ENCODE peak calls at places on chromosomes 12 and 14, in seven cellular contexts. Q is ELR, H is pulmonary artery endothelial cell, C is GM23338, S is dermis microvascular lymphatic vessel endothelial cell, J is A549, P is non-pigmented ciliary epithelial cell. K is an unnamed sample.

GRCh38 chr14:105851716-105852377 is 325.5 kb downstream of the TMEM121 start:
- DNase-seq in H (no peak), C (no peak), P (no peak), J (no peak), Q (no peak), S (no peak), K (no peak)

GRCh38 chr12:26100966-26101744 is 23.7 kb downstream of the BHLHE41 start:
- DNase-seq in C (no peak), Q (no peak), J (no peak), H (no peak), P (no peak), S (peak), K (no peak)

GRCh38 chr14:100658514-100658886 is 68.2 kb upstream of the DLK1 start:
- DNase-seq in C (no peak), P (no peak), Q (no peak), S (no peak), H (no peak), J (no peak), K (no peak)

GRCh38 chr12:115294443-115295133 is 610.6 kb upstream of the TBX3 start:
- DNase-seq in Q (no peak), C (no peak), S (no peak), P (no peak), H (no peak), J (no peak), K (no peak)

GRCh38 chr12:81991868-81992267 is 232.7 kb upstream of the PPFIA2 start:
- DNase-seq in H (no peak), S (no peak), C (no peak), P (no peak), Q (no peak), J (no peak), K (no peak)

GRCh38 chr12:121273364-121273896 is 23.1 kb downstream of the CAMKK2 start:
- DNase-seq in C (no peak), S (no peak), J (no peak), H (no peak), P (no peak), Q (no peak), K (no peak)

GRCh38 chr12:131101703-131102492 is 148.2 kb downstream of the ADGRD1 start:
- DNase-seq in S (no peak), C (no peak), J (no peak), P (no peak), H (no peak), Q (no peak), K (peak)

GRCh38 chr14:69685716-69686115 is 74.3 kb downstream of the SUSD6 start:
- DNase-seq in P (no peak), Q (no peak), H (no peak), S (no peak), J (no peak), C (no peak), K (no peak)

GRCh38 chr12:46153267-46153872 is 115.5 kb downstream of the SLC38A1 start:
- DNase-seq in S (peak), H (no peak), C (peak), J (peak), Q (peak), P (no peak), K (no peak)

GRCh38 chr12:123532808-123533649 is 490 bp downstream of the RILPL1 start:
- DNase-seq in H (no peak), S (peak), Q (peak), P (no peak), C (peak), J (peak), K (no peak)

GRCh38 chr12:88914967-88915366 is 334.7 kb upstream of the KITLG start:
- DNase-seq in J (no peak), S (no peak), P (no peak), H (no peak), C (no peak), Q (no peak), K (no peak)

GRCh38 chr12:1531160-1531653 is 63.2 kb downstream of the FBXL14 start:
- DNase-seq in P (no peak), S (no peak), H (no peak), C (peak), Q (no peak), J (no peak), K (peak)

GRCh38 chr12:51118706-51119105 is 35.3 kb upstream of the CSRNP2 start:
- DNase-seq in Q (peak), P (peak), C (no peak), S (no peak), J (no peak), H (no peak), K (no peak)

GRCh38 chr14:31159682-31160296 is 47.8 kb downstream of the HECTD1 start:
- DNase-seq in J (no peak), C (no peak), P (no peak), H (no peak), S (no peak), Q (peak), K (no peak)

GRCh38 chr12:2439332-2440100 is 355.3 kb upstream of the FKBP4 start:
- DNase-seq in H (no peak), S (no peak), C (no peak), Q (no peak), P (no peak), J (no peak), K (no peak)

GRCh38 chr14:64095620-64096019 is 198.6 kb downstream of the ESR2 start:
- DNase-seq in J (no peak), S (no peak), H (no peak), P (peak), Q (peak), C (no peak), K (no peak)

GRCh38 chr12:95762123-95762785 is 28.3 kb downstream of the NTN4 start:
- DNase-seq in H (no peak), C (no peak), S (no peak), Q (no peak), J (no peak), P (no peak), K (no peak)

GRCh38 chr12:110373025-110373876 is 30.3 kb downstream of the ANAPC7 start:
- DNase-seq in P (no peak), H (no peak), Q (no peak), J (no peak), C (no peak), S (no peak), K (no peak)

GRCh38 chr12:132736913-132737312 is 24.7 kb downstream of the ANKLE2 start:
- DNase-seq in P (no peak), Q (no peak), J (no peak), S (no peak), H (no peak), C (no peak), K (no peak)

GRCh38 chr12:116062698-116063097 is 214.8 kb downstream of the MED13L start:
- DNase-seq in Q (no peak), H (no peak), C (no peak), P (no peak), S (no peak), J (no peak), K (no peak)

GRCh38 chr12:12927211-12928079 is 24.5 kb downstream of the GPRC5D start:
- DNase-seq in J (peak), Q (peak), S (peak), C (no peak), P (peak), H (peak), K (no peak)

GRCh38 chr14:106378191-106378590 is 851.8 kb downstream of the TMEM121 start:
- DNase-seq in Q (no peak), S (no peak), P (no peak), C (no peak), J (no peak), H (no peak), K (no peak)

GRCh38 chr12:50505386-50505827 is 622 bp downstream of the DIP2B start:
- DNase-seq in Q (peak), C (no peak), H (no peak), S (no peak), P (no peak), J (no peak), K (no peak)

GRCh38 chr14:105351410-105351809 is 36.9 kb downstream of the PACS2 start:
- DNase-seq in H (no peak), S (no peak), P (no peak), J (no peak), Q (no peak), C (no peak), K (no peak)

GRCh38 chr12:67590122-67590795 is 58.3 kb upstream of the DYRK2 start:
- DNase-seq in J (no peak), S (no peak), Q (no peak), C (no peak), P (no peak), H (no peak), K (no peak)

GRCh38 chr12:93127582-93128331 is 198.7 kb upstream of the EEA1 start:
- DNase-seq in P (peak), S (no peak), C (peak), J (no peak), H (no peak), Q (peak), K (no peak)

GRCh38 chr14:56884617-56885016 is 74.3 kb upstream of the OTX2 start:
- DNase-seq in P (no peak), C (peak), Q (no peak), S (no peak), J (no peak), H (no peak), K (no peak)

GRCh38 chr12:119687344-119687865 is 19.5 kb downstream of the PRKAB1 start:
- DNase-seq in S (no peak), C (no peak), Q (no peak), J (no peak), H (no peak), P (no peak), K (no peak)

GRCh38 chr12:51943346-51943745 is 8.2 kb upstream of the ACVR1B start:
- DNase-seq in J (no peak), S (no peak), Q (no peak), H (no peak), C (no peak), P (no peak), K (peak)

GRCh38 chr14:68643673-68644072 is 149.2 kb downstream of the ZFP36L1 start:
- DNase-seq in C (peak), J (no peak), H (no peak), Q (no peak), S (no peak), P (no peak), K (peak)

GRCh38 chr14:101174980-101175606 is 271.6 kb upstream of the RTL1 start:
- DNase-seq in J (no peak), Q (no peak), S (no peak), H (no peak), P (no peak), C (no peak), K (no peak)

GRCh38 chr12:4855121-4855924 is 54.4 kb upstream of the KCNA1 start:
- DNase-seq in H (peak), S (peak), Q (peak), J (peak), P (peak), C (peak), K (peak)

GRCh38 chr14:103537175-103537990 is 8.4 kb downstream of the TRMT61A start:
- DNase-seq in Q (peak), H (no peak), S (no peak), C (no peak), J (no peak), P (no peak), K (no peak)

GRCh38 chr14:89504084-89504483 is 87.1 kb upstream of the FOXN3 start:
- DNase-seq in Q (peak), P (no peak), C (no peak), J (no peak), S (no peak), H (no peak), K (no peak)

GRCh38 chr12:74418573-74418972 is 119.1 kb upstream of the ATXN7L3B start:
- DNase-seq in P (no peak), Q (peak), C (no peak), J (no peak), S (no peak), H (no peak), K (no peak)

GRCh38 chr14:95134304-95134933 is 22.9 kb downstream of the DICER1 start:
- DNase-seq in P (no peak), Q (no peak), S (peak), H (no peak), J (no peak), C (no peak), K (no peak)

GRCh38 chr12:5034605-5035004 is 9.1 kb upstream of the KCNA5 start:
- DNase-seq in S (no peak), C (no peak), Q (no peak), H (no peak), P (no peak), J (no peak), K (no peak)

GRCh38 chr12:108666326-108666995 is 32.8 kb upstream of the SELPLG start:
- DNase-seq in S (no peak), C (no peak), H (no peak), J (no peak), Q (peak), P (no peak), K (no peak)

K was measured in activated CD8-positive, alpha-beta memory T cell treated with anti-CD3 and anti-CD28 coated beads for 24 hours.